ENCODE peak calls at places on chromosomes 3 and 15, in six cellular contexts. H, N, O, U, Q and T are unnamed samples.

GRCh38 chr3:188834349-188834748 is 337.4 kb upstream of the TPRG1 start:
- DNase-seq in O (no peak), H (no peak), N (no peak), Q (no peak), U (no peak), T (no peak)

GRCh38 chr15:41967506-41968206 is 4.7 kb downstream of the EHD4 start:
- DNase-seq in O (no peak), N (peak; percentile 49), U (no peak), Q (no peak), H (peak; percentile 65), T (peak; percentile 65)

GRCh38 chr15:31437686-31438085 is 111.1 kb downstream of the KLF13 start:
- DNase-seq in Q (no peak), N (no peak), U (no peak), O (no peak), H (no peak), T (no peak)

GRCh38 chr15:80615783-80616391 is 79.2 kb upstream of the ABHD17C start:
- DNase-seq in H (peak; percentile 76), O (no peak), N (peak; percentile 82), Q (peak; percentile 34), U (peak; percentile 56), T (peak; percentile 82)

GRCh38 chr3:87084868-87085267 is 93.9 kb upstream of the VGLL3 start:
- DNase-seq in H (no peak), U (no peak), Q (no peak), N (no peak), O (no peak), T (no peak)

GRCh38 chr3:162142511-162142910 is 645.9 kb downstream of the OTOL1 start:
- DNase-seq in N (no peak), Q (no peak), U (no peak), O (no peak), H (no peak), T (no peak)

GRCh38 chr15:95459288-95459687 is 871.2 kb upstream of the NR2F2 start:
- DNase-seq in U (no peak), N (no peak), H (no peak), O (no peak), Q (no peak), T (no peak)

GRCh38 chr15:90451215-90451850 is 63.3 kb downstream of the IQGAP1 start:
- DNase-seq in H (no peak), U (no peak), O (peak; percentile 10), Q (no peak), N (no peak), T (no peak)

GRCh38 chr15:27854601-27855000 is 244.5 kb downstream of the OCA2 start:
- DNase-seq in Q (no peak), N (no peak), O (no peak), H (no peak), U (no peak), T (peak; percentile 47)

GRCh38 chr3:166304509-166305063 is 467.4 kb upstream of the BCHE start:
- DNase-seq in H (no peak), O (no peak), N (no peak), U (no peak), Q (no peak), T (no peak)

GRCh38 chr3:125512135-125512920 is 7.7 kb downstream of the SNX4 start:
- DNase-seq in Q (no peak), N (no peak), H (no peak), O (no peak), U (no peak), T (no peak)
- H3K36me3 ChIP-seq in Q (no peaks in the 10 kb centered on the region), N (no peaks in the 10 kb centered on the region), H (peaks cover 26% of the 10 kb centered on the region), O (no peaks in the 10 kb centered on the region), U (no peaks in the 10 kb centered on the region), T (no peaks in the 10 kb centered on the region)

DNA sequence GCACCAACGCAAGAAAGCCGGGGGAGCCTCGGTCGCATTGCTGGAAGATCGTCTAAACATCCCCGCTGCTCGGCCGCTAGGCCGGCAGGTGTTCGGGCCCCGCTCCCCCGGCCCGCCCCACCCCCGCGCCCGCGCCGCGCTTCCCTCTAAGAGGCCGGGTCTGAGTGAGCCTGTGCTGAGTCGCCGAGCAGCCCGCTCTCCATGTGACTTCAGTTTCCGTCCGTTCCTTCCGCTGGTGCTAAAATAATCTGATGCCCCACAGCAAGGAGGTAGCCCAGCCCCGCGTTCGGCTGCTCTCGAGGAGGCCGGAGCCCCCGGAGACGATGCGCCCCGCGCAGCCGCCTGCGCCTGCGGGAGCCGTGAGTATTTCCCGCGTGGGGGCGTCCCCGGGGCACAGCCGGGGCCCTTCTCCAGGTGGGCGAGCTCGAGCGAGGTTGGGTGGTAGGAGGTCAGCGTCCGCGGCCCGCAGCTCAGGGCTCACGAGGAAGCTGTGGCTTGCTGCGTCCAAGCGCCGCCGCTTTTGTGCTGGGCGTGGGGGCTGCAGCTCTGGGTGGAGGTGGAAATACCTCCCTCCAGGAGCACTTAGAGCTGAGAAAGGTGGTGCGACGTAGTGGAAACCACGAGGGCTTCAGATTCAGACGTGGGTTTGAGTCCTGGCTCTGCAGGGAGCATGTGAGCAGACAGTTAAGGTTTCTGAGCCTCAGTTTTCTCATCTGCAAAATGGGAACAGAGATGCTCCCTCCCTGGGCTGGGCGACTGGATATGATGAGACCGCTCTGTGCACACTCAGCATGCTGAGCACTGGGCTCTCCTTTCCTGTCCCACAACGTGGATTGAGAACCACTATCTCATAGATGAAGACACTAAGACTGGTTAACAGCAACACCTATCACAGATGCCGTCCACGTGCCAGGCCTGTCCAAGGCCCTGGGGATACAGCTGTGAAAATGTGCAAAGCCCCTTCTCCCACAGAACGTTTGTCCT is at the start of gene NRROS:
- DNase-seq in U (peak; percentile 44), O (peak; percentile 41), Q (peak; percentile 35), N (no peak), H (peak; percentile 93), T (no peak)
- TF ChIP-seq POLR2A in U (peak; percentile 14), O (no peak), Q (peak; percentile 28), N (no peak), H (no peak), T (no peak)

GRCh38 chr3:133610031-133610430 is 36.5 kb downstream of the CDV3 start:
- DNase-seq in O (no peak), U (no peak), Q (no peak), H (no peak), N (no peak), T (no peak)
- H3K36me3 ChIP-seq in O (peaks cover 42% of the 10 kb centered on the region), U (no peaks in the 10 kb centered on the region), Q (no peaks in the 10 kb centered on the region), H (peaks cover 51% of the 10 kb centered on the region), N (no peaks in the 10 kb centered on the region), T (no peaks in the 10 kb centered on the region)

GRCh38 chr15:43104426-43104825 is 1.4 kb downstream of the UBR1 start:
- DNase-seq in U (no peak), Q (no peak), O (no peak), H (no peak), N (no peak), T (no peak)

GRCh38 chr15:43106486-43106829 is 620 bp upstream of the UBR1 start:
- DNase-seq in N (no peak), Q (no peak), H (no peak), O (no peak), U (no peak), T (no peak)

GRCh38 chr15:43105077-43105769 is 615 bp downstream of the UBR1 start:
- DNase-seq in Q (no peak), H (peak; percentile 53), U (peak; percentile 71), O (no peak), N (no peak), T (peak; percentile 86)

GRCh38 chr15:43107741-43108140 is 1.9 kb upstream of the UBR1 start:
- DNase-seq in Q (no peak), H (no peak), U (no peak), O (no peak), N (no peak), T (no peak)

DNA sequence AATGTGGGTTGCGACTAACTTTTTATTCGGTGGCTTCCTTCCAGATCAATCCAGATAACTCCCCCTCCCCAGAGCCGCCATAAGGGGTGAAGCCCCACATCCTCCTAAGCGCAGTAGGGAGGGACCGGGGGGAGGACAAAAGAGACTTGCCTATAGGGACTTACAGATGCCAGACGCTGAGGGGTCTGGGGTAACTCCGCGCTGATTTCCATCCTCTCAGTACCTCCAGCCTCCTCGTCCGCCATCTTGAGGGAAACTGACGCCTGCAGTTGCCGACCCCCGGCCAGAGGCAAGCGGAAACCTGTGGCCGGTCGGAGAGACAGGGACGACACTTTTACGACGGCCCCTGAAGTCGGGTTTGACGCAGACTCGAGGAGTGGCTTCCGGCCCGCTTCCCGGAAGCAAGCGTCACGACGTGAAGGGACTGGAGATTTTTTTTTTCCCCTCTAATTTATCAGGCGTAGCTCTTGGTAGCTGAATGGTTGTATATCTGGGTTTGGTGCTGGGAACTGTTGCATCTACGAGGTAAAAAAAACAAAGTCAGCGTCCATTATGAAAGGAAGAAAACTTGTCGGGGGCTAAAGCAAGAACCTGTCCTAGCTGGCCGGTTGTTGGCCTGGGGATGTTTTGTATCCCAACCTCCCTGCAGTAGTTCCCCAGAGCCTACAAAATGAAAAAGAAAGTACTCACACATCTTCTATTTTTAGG is at the start of gene UBR1:
- DNase-seq in N (peak; percentile 80), Q (peak; percentile 89), O (peak; percentile 80), H (peak; percentile 96), U (peak; percentile 89), T (peak; percentile 90)
- TF ChIP-seq POLR2A in N (peak; percentile 63), Q (peak; percentile 48), O (peak; percentile 86), H (no peak), U (peak; percentile 64), T (no peak)

DNA sequence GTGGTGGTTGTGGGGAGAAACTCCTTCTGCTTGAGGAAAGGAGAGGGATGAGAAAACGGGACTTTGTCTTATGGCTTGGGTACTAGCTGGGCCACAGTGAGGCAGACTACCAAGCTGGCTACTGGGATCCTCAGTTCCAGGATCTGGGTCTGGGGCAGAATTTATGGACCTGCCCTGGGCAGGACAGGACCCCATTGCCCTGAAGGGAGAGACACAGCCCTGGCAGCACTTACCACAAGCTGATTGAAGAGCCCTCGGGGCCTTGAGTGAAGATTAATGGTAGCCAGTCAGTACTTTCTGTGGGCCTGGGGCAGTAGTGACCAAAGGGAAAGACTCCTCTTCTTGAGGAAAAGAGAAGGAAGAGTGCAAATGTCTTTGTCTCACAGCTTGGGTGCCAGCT is 799.7 kb downstream of the SI start:
- DNase-seq in O (no peak), Q (no peak), U (no peak), H (no peak), N (no peak), T (no peak)
- H3K36me3 ChIP-seq in O (no peaks in the 10 kb centered on the region), Q (no peaks in the 10 kb centered on the region), U (no peaks in the 10 kb centered on the region), H (no peaks in the 10 kb centered on the region), N (no peaks in the 10 kb centered on the region), T (no peaks in the 10 kb centered on the region)

DNA sequence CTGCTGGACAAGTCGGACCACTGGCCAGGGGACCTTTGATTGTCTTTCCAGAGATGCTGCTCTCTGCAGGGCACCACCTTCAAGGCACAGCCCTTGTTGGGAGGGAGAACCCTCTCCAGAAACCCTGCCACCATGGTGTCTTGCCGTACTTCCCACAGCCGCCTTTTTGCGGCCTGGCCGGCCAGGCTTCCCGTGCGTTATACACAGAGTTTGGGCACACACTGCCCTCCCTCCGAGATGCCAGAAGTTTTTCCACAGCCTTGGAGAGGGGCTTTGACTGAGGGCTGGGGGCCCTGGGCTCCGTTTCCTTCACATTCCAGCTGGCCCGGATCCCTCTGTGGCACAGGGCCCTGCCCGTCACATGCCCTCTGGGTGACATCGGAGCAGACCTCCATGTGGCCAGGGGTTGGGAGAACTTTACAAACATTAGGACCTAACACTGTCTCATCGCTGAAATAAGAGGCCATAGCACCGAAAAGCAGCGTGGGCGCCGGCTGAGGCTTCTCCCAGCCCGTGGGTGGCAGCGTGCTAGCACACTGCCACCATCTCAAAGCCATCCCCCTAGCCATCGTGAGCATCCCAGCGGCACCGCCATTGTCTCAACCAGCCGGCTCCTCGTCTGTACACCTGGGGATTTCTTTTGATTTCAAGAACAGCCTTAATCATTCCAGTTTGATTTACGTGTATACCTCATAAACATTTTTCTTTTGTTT is 6.3 kb upstream of the APEH start:
- DNase-seq in N (no peak), U (no peak), Q (no peak), O (no peak), H (no peak), T (no peak)
- TF ChIP-seq POLR2A in N (no peak), U (no peak), Q (no peak), O (no peak), H (no peak), T (no peak)